ENCODE peak calls at places on chromosomes 16 and 17, in four cellular contexts. N is sigmoid colon, H is A172, P is nucleus accumbens. A is an unnamed sample.

GRCh38 chr17:10428781-10429180 is 7.0 kb upstream of the MYH8 start:
- DNase-seq in N (no peak), H (no peak), P (no peak), A (no peak)

GRCh38 chr17:80089762-80090161 is 11.6 kb upstream of the GAA start:
- DNase-seq in N (no peak), H (no peak), P (no peak), A (no peak)

GRCh38 chr16:1553976-1554825 is 20.7 kb downstream of the TMEM204 start:
- DNase-seq in N (peak; percentile 66), H (no peak), P (no peak), A (no peak)

GRCh38 chr17:1552911-1553310 is 9.7 kb downstream of the PITPNA start:
- DNase-seq in N (no peak), H (no peak), P (no peak), A (no peak)

GRCh38 chr17:36089888-36090836 is at the start of gene CCL3:
- DNase-seq in N (no peak), H (no peak), P (no peak), A (no peak)

GRCh38 chr16:2238396-2239230 is 2.4 kb downstream of the DNASE1L2 start:
- DNase-seq in N (no peak), H (no peak), P (no peak), A (no peak)

GRCh38 chr17:29664743-29665479 is 42.2 kb upstream of the CORO6 start:
- DNase-seq in N (no peak), H (peak; percentile 89), P (no peak), A (no peak)

GRCh38 chr17:82754297-82755208 is 2.7 kb downstream of the TBCD start:
- DNase-seq in N (no peak), H (no peak), P (no peak), A (no peak)

GRCh38 chr17:47820023-47820789 is 1.4 kb downstream of the OSBPL7 start:
- DNase-seq in N (no peak), H (peak; percentile 41), P (no peak), A (no peak)

GRCh38 chr16:57788252-57788841 is 13.9 kb downstream of the KIFC3 start:
- DNase-seq in N (peak; percentile 62), H (no peak), P (no peak), A (no peak)

GRCh38 chr17:82751171-82751570 is 694 bp upstream of the TBCD start:
- DNase-seq in N (no peak), H (no peak), P (no peak), A (no peak)

GRCh38 chr17:14320734-14321475 is 20.0 kb downstream of the HS3ST3B1 start:
- DNase-seq in N (no peak), H (no peak), P (no peak), A (no peak)

GRCh38 chr16:14464796-14465195 is 165.3 kb downstream of the PARN start:
- DNase-seq in N (no peak), H (no peak), P (no peak), A (no peak)

GRCh38 chr17:48352630-48353029 is 77.4 kb downstream of the SKAP1 start:
- DNase-seq in N (no peak), H (peak; percentile 42), P (no peak), A (no peak)

GRCh38 chr16:72500545-72500944 is 328.6 kb upstream of the PMFBP1 start:
- DNase-seq in N (no peak), H (no peak), P (no peak), A (no peak)

GRCh38 chr16:86951831-86952598 is 365.2 kb downstream of the C16orf95 start:
- DNase-seq in N (no peak), H (peak; percentile 100), P (no peak), A (no peak)

GRCh38 chr16:62829084-62829483 is 792.8 kb upstream of the CDH8 start:
- DNase-seq in N (no peak), H (no peak), P (no peak), A (no peak)

GRCh38 chr17:917391-917811 is 62.2 kb downstream of the NXN start:
- DNase-seq in N (no peak), H (no peak), P (no peak), A (no peak)

GRCh38 chr16:57667526-57668258 is 414 bp upstream of the ADGRG3 start:
- DNase-seq in N (no peak), H (peak; percentile 48), P (no peak), A (peak; percentile 94)

GRCh38 chr17:34177642-34178041 is 77.4 kb upstream of the CCL2 start:
- DNase-seq in N (no peak), H (peak; percentile 14), P (no peak), A (no peak)

GRCh38 chr16:56295739-56296527 is 104.6 kb downstream of the GNAO1 start:
- DNase-seq in N (no peak), H (no peak), P (no peak), A (no peak)

GRCh38 chr16:67563708-67564468 is 1.6 kb downstream of the CTCF start:
- DNase-seq in N (peak; percentile 86), H (peak; percentile 14), P (no peak), A (no peak)

GRCh38 chr16:59058261-59058660 is 324.1 kb upstream of the GOT2 start:
- DNase-seq in N (no peak), H (no peak), P (no peak), A (no peak)

GRCh38 chr16:66832661-66833305 is 2.0 kb upstream of the NAE1 start:
- DNase-seq in N (no peak), H (no peak), P (no peak), A (no peak)

GRCh38 chr17:44829558-44830358 is at the start of gene GJC1:
- DNase-seq in N (peak; percentile 78), H (peak; percentile 62), P (no peak), A (peak; percentile 79)

GRCh38 chr16:62760398-62760797 is 724.2 kb upstream of the CDH8 start:
- DNase-seq in N (no peak), H (no peak), P (no peak), A (no peak)

GRCh38 chr16:17258848-17259713 is 211.7 kb downstream of the XYLT1 start:
- DNase-seq in N (no peak), H (no peak), P (no peak), A (peak; percentile 66)

GRCh38 chr17:69466905-69467630 is 52.6 kb downstream of the MAP2K6 start:
- DNase-seq in N (no peak), H (no peak), P (no peak), A (no peak)

GRCh38 chr17:7282752-7283321 is 1.3 kb downstream of the SLC2A4 start:
- DNase-seq in N (peak; percentile 78), H (no peak), P (no peak), A (no peak)

GRCh38 chr17:64998436-64999190 is 57.9 kb downstream of the GNA13 start:
- DNase-seq in N (no peak), H (no peak), P (no peak), A (no peak)

GRCh38 chr16:70481929-70482536 is 27.6 kb downstream of the FCSK start:
- DNase-seq in N (no peak), H (peak; percentile 40), P (no peak), A (no peak)

GRCh38 chr16:27724491-27724878 is 174.5 kb downstream of the KATNIP start:
- DNase-seq in N (no peak), H (no peak), P (no peak), A (no peak)

GRCh38 chr17:27319536-27320221 is 25.8 kb downstream of the WSB1 start:
- DNase-seq in N (peak; percentile 94), H (peak; percentile 16), P (peak; percentile 17), A (peak; percentile 86)

GRCh38 chr17:79374087-79374486 is 236.8 kb downstream of the RBFOX3 start:
- DNase-seq in N (no peak), H (no peak), P (no peak), A (no peak)

GRCh38 chr16:63596716-63597115 is 1525.1 kb downstream of the CDH11 start:
- DNase-seq in N (no peak), H (no peak), P (no peak), A (no peak)

A was measured in cardiac septum.